ENCODE peak calls at places on chromosomes 12 and 14, in eight cellular contexts. T, Q, H, A, B, V, I and O are unnamed samples.

GRCh38 chr14:31582286-31582691 is 21.1 kb downstream of the NUBPL start:
- ATAC-seq in B (no peak), Q (no peak), V (no peak), I (no peak), A (no peak), T (peak), H (no peak), O (no peak)

GRCh38 chr12:95518976-95519375 is 32.3 kb downstream of the USP44 start:
- ATAC-seq in Q (no peak), V (no peak), T (no peak), A (peak), I (no peak), H (no peak), B (no peak), O (no peak)

GRCh38 chr14:71187633-71188356 is 280.5 kb downstream of the PCNX1 start:
- ATAC-seq in H (no peak), V (no peak), I (no peak), Q (no peak), B (peak), A (no peak), T (no peak), O (no peak)

GRCh38 chr14:77752266-77752665 is 8.7 kb downstream of the SNW1 start:
- ATAC-seq in I (no peak), T (no peak), V (no peak), H (no peak), A (no peak), Q (no peak), B (no peak), O (no peak)

GRCh38 chr14:57634335-57634734 is 140.7 kb upstream of the CCDC198 start:
- ATAC-seq in V (no peak), A (no peak), H (peak), I (no peak), B (no peak), T (no peak), Q (no peak), O (no peak)

GRCh38 chr14:95828649-95829265 is 47.9 kb upstream of the TUNAR start:
- ATAC-seq in B (no peak), V (no peak), H (no peak), Q (no peak), T (no peak), I (no peak), A (no peak), O (no peak)

GRCh38 chr12:51846911-51847829 is 1.3 kb downstream of the FIGNL2 start:
- ATAC-seq in B (peak), I (peak), H (peak), A (peak), T (peak), Q (peak), V (peak), O (no peak)

GRCh38 chr14:61662001-61662400 is 33.3 kb upstream of the HIF1A start:
- ATAC-seq in H (peak), T (no peak), Q (peak), V (peak), A (no peak), I (no peak), B (no peak), O (no peak)

GRCh38 chr12:107310621-107311020 is 217.3 kb upstream of the CRY1 start:
- ATAC-seq in V (no peak), T (no peak), Q (no peak), B (no peak), I (no peak), H (no peak), A (no peak), O (no peak)

GRCh38 chr14:83816755-83817154 is 1713.2 kb upstream of the FLRT2 start:
- ATAC-seq in H (no peak), T (no peak), V (no peak), B (no peak), Q (no peak), A (no peak), I (no peak), O (no peak)

GRCh38 chr12:27488479-27488878 is 35.5 kb upstream of the PPFIBP1 start:
- ATAC-seq in H (no peak), I (no peak), A (no peak), B (no peak), Q (no peak), T (no peak), V (peak), O (no peak)

GRCh38 chr12:45948546-45948945 is 41.8 kb downstream of the SCAF11 start:
- ATAC-seq in Q (no peak), H (no peak), I (no peak), T (no peak), V (no peak), A (no peak), B (no peak), O (no peak)